ENCODE peak calls at places on chromosomes 4 and X, in eight cellular contexts. One of them, this sample, is unnamed.

GRCh38 chr4:177485528-177485927 is 43.3 kb upstream of the AGA start:
- DNase-seq in HAP-1: no peak
- DNase-seq in GM06990: no peak
- DNase-seq in testis: no peak
- DNase-seq in astrocyte of the cerebellum: no peak
- DNase-seq in left ventricle myocardium inferior: no peak
- DNase-seq in GM23248: peak; percentile 85
- DNase-seq in stomach: no peak
- DNase-seq in this sample: no peak

GRCh38 chrX:78710146-78710545 is 37.4 kb upstream of the LPAR4 start:
- DNase-seq in GM06990: peak; percentile 5
- DNase-seq in GM23248: peak; percentile 24
- DNase-seq in testis: no peak
- DNase-seq in HAP-1: no peak
- DNase-seq in astrocyte of the cerebellum: peak; percentile 9
- DNase-seq in left ventricle myocardium inferior: no peak
- DNase-seq in stomach: no peak
- DNase-seq in this sample: no peak

GRCh38 chr4:54427826-54428225 is 198.7 kb downstream of the PDGFRA start:
- DNase-seq in left ventricle myocardium inferior: no peak
- DNase-seq in GM06990: no peak
- DNase-seq in stomach: no peak
- DNase-seq in HAP-1: no peak
- DNase-seq in astrocyte of the cerebellum: no peak
- DNase-seq in GM23248: no peak
- DNase-seq in testis: no peak
- DNase-seq in this sample: no peak

GRCh38 chrX:110450050-110450449 is 91.4 kb downstream of the RTL9 start:
- DNase-seq in testis: peak; percentile 88
- DNase-seq in left ventricle myocardium inferior: peak; percentile 49
- DNase-seq in stomach: peak; percentile 84
- DNase-seq in GM23248: peak; percentile 70
- DNase-seq in astrocyte of the cerebellum: peak; percentile 58
- DNase-seq in HAP-1: peak; percentile 90
- DNase-seq in GM06990: no peak
- DNase-seq in this sample: peak; percentile 23

GRCh38 chrX:44343412-44343942 is at the start of gene EFHC2:
- DNase-seq in left ventricle myocardium inferior: peak; percentile 29
- DNase-seq in GM23248: peak; percentile 68
- DNase-seq in GM06990: peak; percentile 1
- DNase-seq in stomach: peak; percentile 34
- DNase-seq in testis: peak; percentile 47
- DNase-seq in HAP-1: peak; percentile 74
- DNase-seq in astrocyte of the cerebellum: no peak
- DNase-seq in this sample: no peak

GRCh38 chrX:64379924-64380323 is 15.3 kb downstream of the MTMR8 start:
- DNase-seq in GM06990: no peak
- DNase-seq in GM23248: no peak
- DNase-seq in left ventricle myocardium inferior: no peak
- DNase-seq in HAP-1: no peak
- DNase-seq in stomach: no peak
- DNase-seq in testis: no peak
- DNase-seq in astrocyte of the cerebellum: no peak
- DNase-seq in this sample: no peak

GRCh38 chrX:40950546-40950945 is 134.7 kb upstream of the USP9X start:
- DNase-seq in astrocyte of the cerebellum: no peak
- DNase-seq in HAP-1: peak; percentile 59
- DNase-seq in testis: no peak
- DNase-seq in left ventricle myocardium inferior: no peak
- DNase-seq in GM23248: no peak
- DNase-seq in GM06990: no peak
- DNase-seq in stomach: no peak
- DNase-seq in this sample: no peak

GRCh38 chr4:153153339-153153851 is 50.8 kb upstream of the TRIM2 start:
- DNase-seq in astrocyte of the cerebellum: no peak
- DNase-seq in left ventricle myocardium inferior: peak; percentile 34
- DNase-seq in HAP-1: peak; percentile 79
- DNase-seq in GM23248: peak; percentile 76
- DNase-seq in GM06990: peak; percentile 71
- DNase-seq in stomach: peak; percentile 50
- DNase-seq in testis: peak; percentile 45
- DNase-seq in this sample: no peak

GRCh38 chr4:112234952-112235609 is 3.5 kb downstream of the AP1AR start:
- DNase-seq in testis: peak; percentile 83
- DNase-seq in GM23248: peak; percentile 94
- DNase-seq in stomach: peak; percentile 74
- DNase-seq in astrocyte of the cerebellum: peak; percentile 81
- DNase-seq in left ventricle myocardium inferior: no peak
- DNase-seq in GM06990: peak; percentile 11
- DNase-seq in HAP-1: peak; percentile 66
- DNase-seq in this sample: peak; percentile 52

GRCh38 chr4:18767921-18768320 is 746.4 kb upstream of the LCORL start:
- DNase-seq in GM23248: no peak
- DNase-seq in stomach: no peak
- DNase-seq in testis: no peak
- DNase-seq in GM06990: no peak
- DNase-seq in HAP-1: no peak
- DNase-seq in left ventricle myocardium inferior: no peak
- DNase-seq in astrocyte of the cerebellum: no peak
- DNase-seq in this sample: no peak

GRCh38 chrX:83658731-83659130 is 150.6 kb downstream of the POU3F4 start:
- DNase-seq in GM06990: no peak
- DNase-seq in GM23248: no peak
- DNase-seq in testis: no peak
- DNase-seq in HAP-1: no peak
- DNase-seq in left ventricle myocardium inferior: no peak
- DNase-seq in astrocyte of the cerebellum: no peak
- DNase-seq in stomach: no peak
- DNase-seq in this sample: no peak

GRCh38 chrX:102957751-102958150 is 20.7 kb downstream of the RAB40AL start:
- DNase-seq in GM06990: no peak
- DNase-seq in astrocyte of the cerebellum: no peak
- DNase-seq in testis: no peak
- DNase-seq in GM23248: peak; percentile 34
- DNase-seq in HAP-1: no peak
- DNase-seq in stomach: no peak
- DNase-seq in left ventricle myocardium inferior: no peak
- DNase-seq in this sample: no peak

GRCh38 chrX:5867778-5868177 is 360.9 kb downstream of the NLGN4X start:
- DNase-seq in GM06990: no peak
- DNase-seq in GM23248: no peak
- DNase-seq in left ventricle myocardium inferior: no peak
- DNase-seq in stomach: no peak
- DNase-seq in astrocyte of the cerebellum: no peak
- DNase-seq in testis: no peak
- DNase-seq in HAP-1: no peak
- DNase-seq in this sample: no peak

GRCh38 chrX:152451731-152451980 is 541 bp upstream of the GABRA3 start:
- DNase-seq in GM06990: no peak
- DNase-seq in GM23248: no peak
- DNase-seq in left ventricle myocardium inferior: no peak
- DNase-seq in stomach: no peak
- DNase-seq in astrocyte of the cerebellum: no peak
- DNase-seq in HAP-1: no peak
- DNase-seq in testis: no peak
- DNase-seq in this sample: no peak
- H3K4me3 ChIP-seq in GM06990: no peak overlapping the region
- H3K4me3 ChIP-seq in GM23248: no peak overlapping the region
- H3K4me3 ChIP-seq in left ventricle myocardium inferior: no peak overlapping the region
- H3K4me3 ChIP-seq in stomach: no peak overlapping the region
- H3K4me3 ChIP-seq in astrocyte of the cerebellum: no peak overlapping the region
- H3K4me3 ChIP-seq in HAP-1: no peak overlapping the region
- H3K4me3 ChIP-seq in testis: no peak overlapping the region
- H3K4me3 ChIP-seq in this sample: no peak overlapping the region

DNA sequence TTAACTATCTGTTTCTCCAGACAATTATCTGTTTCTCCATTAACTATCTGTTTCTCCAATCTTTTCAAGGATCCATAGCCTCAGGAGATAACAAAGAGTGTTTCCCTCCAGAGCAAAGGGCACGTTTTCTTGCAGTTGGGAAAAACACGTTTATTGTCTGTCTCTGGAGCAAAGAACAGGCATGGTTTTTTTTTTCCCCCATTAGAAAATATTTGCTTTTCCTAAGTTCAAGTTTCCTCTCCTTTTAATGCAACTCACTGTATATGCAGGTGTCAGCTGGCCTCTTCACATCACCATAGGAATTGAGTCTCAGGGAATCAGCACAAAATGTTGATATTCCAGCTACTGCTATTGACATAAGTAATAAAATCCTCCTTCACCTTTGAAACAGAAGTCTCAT is 984.4 kb downstream of the RAB28 start:
- DNase-seq in GM06990: no peak
- DNase-seq in astrocyte of the cerebellum: no peak
- DNase-seq in stomach: no peak
- DNase-seq in GM23248: no peak
- DNase-seq in testis: no peak
- DNase-seq in left ventricle myocardium inferior: no peak
- DNase-seq in HAP-1: no peak
- DNase-seq in this sample: no peak
- H3K4me3 ChIP-seq in GM06990: no peak overlapping the region
- H3K4me3 ChIP-seq in astrocyte of the cerebellum: no peak overlapping the region
- H3K4me3 ChIP-seq in stomach: no peak overlapping the region
- H3K4me3 ChIP-seq in GM23248: no peak overlapping the region
- H3K4me3 ChIP-seq in testis: no peak overlapping the region
- H3K4me3 ChIP-seq in left ventricle myocardium inferior: no peak overlapping the region
- H3K4me3 ChIP-seq in HAP-1: no peak overlapping the region
- H3K4me3 ChIP-seq in this sample: no peak overlapping the region

GRCh38 chr4:76987153-76987562 is 37.6 kb downstream of the SEPTIN11 start:
- DNase-seq in left ventricle myocardium inferior: peak; percentile 34
- DNase-seq in GM23248: peak; percentile 96
- DNase-seq in stomach: peak; percentile 27
- DNase-seq in GM06990: no peak
- DNase-seq in astrocyte of the cerebellum: peak; percentile 98
- DNase-seq in HAP-1: no peak
- DNase-seq in testis: peak; percentile 38
- DNase-seq in this sample: no peak

GRCh38 chr4:76982638-76983579 is 33.4 kb downstream of the SEPTIN11 start:
- DNase-seq in astrocyte of the cerebellum: no peak
- DNase-seq in HAP-1: peak; percentile 18
- DNase-seq in GM23248: peak; percentile 31
- DNase-seq in GM06990: no peak
- DNase-seq in testis: no peak
- DNase-seq in left ventricle myocardium inferior: no peak
- DNase-seq in stomach: no peak
- DNase-seq in this sample: no peak

GRCh38 chr4:76981649-76982048 is 32.1 kb downstream of the SEPTIN11 start:
- DNase-seq in GM23248: no peak
- DNase-seq in left ventricle myocardium inferior: no peak
- DNase-seq in astrocyte of the cerebellum: no peak
- DNase-seq in stomach: no peak
- DNase-seq in testis: no peak
- DNase-seq in HAP-1: no peak
- DNase-seq in GM06990: no peak
- DNase-seq in this sample: no peak

GRCh38 chr4:76984788-76985211 is 35.2 kb downstream of the SEPTIN11 start:
- DNase-seq in astrocyte of the cerebellum: peak; percentile 100
- DNase-seq in stomach: no peak
- DNase-seq in left ventricle myocardium inferior: peak; percentile 44
- DNase-seq in testis: peak; percentile 74
- DNase-seq in GM23248: peak; percentile 99
- DNase-seq in HAP-1: no peak
- DNase-seq in GM06990: no peak
- DNase-seq in this sample: peak; percentile 97

GRCh38 chr4:76984127-76984526 is 34.6 kb downstream of the SEPTIN11 start:
- DNase-seq in GM06990: peak; percentile 36
- DNase-seq in left ventricle myocardium inferior: no peak
- DNase-seq in stomach: no peak
- DNase-seq in GM23248: peak; percentile 74
- DNase-seq in testis: no peak
- DNase-seq in astrocyte of the cerebellum: no peak
- DNase-seq in HAP-1: no peak
- DNase-seq in this sample: no peak
- H3K4me3 ChIP-seq in GM06990: no peak overlapping the region
- H3K4me3 ChIP-seq in left ventricle myocardium inferior: no peak overlapping the region
- H3K4me3 ChIP-seq in stomach: no peak overlapping the region
- H3K4me3 ChIP-seq in GM23248: peak overlapping the region; percentile 40
- H3K4me3 ChIP-seq in testis: no peak overlapping the region
- H3K4me3 ChIP-seq in astrocyte of the cerebellum: no peak overlapping the region
- H3K4me3 ChIP-seq in HAP-1: no peak overlapping the region
- H3K4me3 ChIP-seq in this sample: no peak overlapping the region

GRCh38 chr4:56218230-56218895 is 168.9 kb downstream of the AASDH start:
- DNase-seq in stomach: no peak
- DNase-seq in left ventricle myocardium inferior: no peak
- DNase-seq in testis: no peak
- DNase-seq in GM23248: no peak
- DNase-seq in astrocyte of the cerebellum: no peak
- DNase-seq in HAP-1: no peak
- DNase-seq in GM06990: no peak
- DNase-seq in this sample: no peak
- H3K4me3 ChIP-seq in stomach: no peak overlapping the region
- H3K4me3 ChIP-seq in left ventricle myocardium inferior: no peak overlapping the region
- H3K4me3 ChIP-seq in testis: no peak overlapping the region
- H3K4me3 ChIP-seq in GM23248: no peak overlapping the region
- H3K4me3 ChIP-seq in astrocyte of the cerebellum: no peak overlapping the region
- H3K4me3 ChIP-seq in HAP-1: no peak overlapping the region
- H3K4me3 ChIP-seq in GM06990: no peak overlapping the region
- H3K4me3 ChIP-seq in this sample: no peak overlapping the region

GRCh38 chr4:1952719-1953118 is 56.1 kb downstream of the NELFA start:
- DNase-seq in astrocyte of the cerebellum: no peak
- DNase-seq in GM06990: no peak
- DNase-seq in HAP-1: no peak
- DNase-seq in stomach: no peak
- DNase-seq in left ventricle myocardium inferior: no peak
- DNase-seq in GM23248: no peak
- DNase-seq in testis: no peak
- DNase-seq in this sample: no peak

GRCh38 chr4:1950369-1950768 is 58.4 kb downstream of the NELFA start:
- DNase-seq in stomach: no peak
- DNase-seq in astrocyte of the cerebellum: no peak
- DNase-seq in left ventricle myocardium inferior: no peak
- DNase-seq in GM06990: no peak
- DNase-seq in testis: no peak
- DNase-seq in GM23248: no peak
- DNase-seq in HAP-1: no peak
- DNase-seq in this sample: no peak

GRCh38 chr4:1953335-1953734 is 55.4 kb downstream of the NELFA start:
- DNase-seq in left ventricle myocardium inferior: no peak
- DNase-seq in astrocyte of the cerebellum: no peak
- DNase-seq in testis: no peak
- DNase-seq in stomach: no peak
- DNase-seq in GM06990: no peak
- DNase-seq in HAP-1: no peak
- DNase-seq in GM23248: no peak
- DNase-seq in this sample: no peak

GRCh38 chr4:1948892-1949436 is 59.8 kb downstream of the NELFA start:
- DNase-seq in left ventricle myocardium inferior: no peak
- DNase-seq in GM06990: no peak
- DNase-seq in GM23248: no peak
- DNase-seq in astrocyte of the cerebellum: no peak
- DNase-seq in stomach: no peak
- DNase-seq in HAP-1: no peak
- DNase-seq in testis: no peak
- DNase-seq in this sample: no peak

GRCh38 chr4:1952046-1952700 is 56.6 kb downstream of the NELFA start:
- DNase-seq in GM06990: no peak
- DNase-seq in left ventricle myocardium inferior: no peak
- DNase-seq in astrocyte of the cerebellum: no peak
- DNase-seq in GM23248: no peak
- DNase-seq in testis: no peak
- DNase-seq in HAP-1: no peak
- DNase-seq in stomach: no peak
- DNase-seq in this sample: no peak
- H3K4me3 ChIP-seq in GM06990: no peak overlapping the region
- H3K4me3 ChIP-seq in left ventricle myocardium inferior: no peak overlapping the region
- H3K4me3 ChIP-seq in astrocyte of the cerebellum: no peak overlapping the region
- H3K4me3 ChIP-seq in GM23248: no peak overlapping the region
- H3K4me3 ChIP-seq in testis: no peak overlapping the region
- H3K4me3 ChIP-seq in HAP-1: no peak overlapping the region
- H3K4me3 ChIP-seq in stomach: no peak overlapping the region
- H3K4me3 ChIP-seq in this sample: no peak overlapping the region